ENCODE peak calls at places on chromosomes 5 and 9, in six cellular contexts. B is lower lobe of right lung, W is foreskin fibroblast, X is neural progenitor cell, Z is heart right ventricle, T is body of pancreas. N is an unnamed sample.

GRCh38 chr5:91119265-91119664 is 263.9 kb downstream of the ARRDC3 start:
- DNase-seq in T (no peak), W (peak; percentile 31), B (no peak), Z (no peak), X (peak; percentile 31), N (no peak)

GRCh38 chr9:10562581-10563343 is 50.0 kb downstream of the PTPRD start:
- DNase-seq in B (no peak), X (no peak), T (no peak), W (no peak), Z (no peak), N (no peak)

GRCh38 chr5:179558912-179559279 is 8.5 kb downstream of the RUFY1 start:
- DNase-seq in T (peak; percentile 51), X (peak; percentile 79), Z (no peak), W (peak; percentile 70), B (no peak), N (no peak)

GRCh38 chr5:121968910-121969607 is 7.3 kb downstream of the SRFBP1 start:
- DNase-seq in T (peak; percentile 26), X (no peak), W (peak; percentile 97), Z (no peak), B (no peak), N (no peak)

GRCh38 chr9:134486127-134486995 is 155.2 kb upstream of the COL5A1 start:
- DNase-seq in X (no peak), Z (no peak), W (no peak), B (no peak), T (no peak), N (no peak)

GRCh38 chr5:149614034-149614907 is 33.0 kb downstream of the ARHGEF37 start:
- DNase-seq in X (no peak), B (no peak), T (no peak), Z (no peak), W (no peak), N (no peak)

GRCh38 chr5:75744355-75744754 is 27.1 kb upstream of the POC5 start:
- DNase-seq in X (no peak), W (no peak), Z (no peak), T (no peak), B (no peak), N (no peak)

GRCh38 chr9:106962105-106962504 is 99.1 kb downstream of the ZNF462 start:
- DNase-seq in X (no peak), Z (no peak), W (no peak), T (no peak), B (no peak), N (no peak)

GRCh38 chr9:77743381-77743780 is 95.3 kb upstream of the GNA14 start:
- DNase-seq in T (no peak), Z (no peak), X (no peak), B (no peak), W (peak; percentile 59), N (no peak)

GRCh38 chr9:93713716-93714115 is 137.3 kb downstream of the PHF2 start:
- DNase-seq in W (no peak), X (no peak), Z (no peak), T (no peak), B (no peak), N (no peak)

GRCh38 chr5:76542887-76543690 is 80.1 kb downstream of the F2RL2 start:
- DNase-seq in T (peak; percentile 46), B (peak; percentile 63), Z (no peak), X (no peak), W (no peak), N (no peak)

GRCh38 chr5:83048277-83048676 is 28.9 kb downstream of the TMEM167A start:
- DNase-seq in T (no peak), Z (no peak), W (peak; percentile 25), X (no peak), B (no peak), N (no peak)

GRCh38 chr5:124670672-124671592 is 75.5 kb downstream of the ZNF608 start:
- DNase-seq in X (no peak), T (no peak), B (no peak), Z (no peak), W (no peak), N (no peak)

GRCh38 chr5:80124111-80124510 is 89.0 kb downstream of the THBS4 start:
- DNase-seq in Z (no peak), T (no peak), X (no peak), W (no peak), B (no peak), N (no peak)

GRCh38 chr5:146560205-146560812 is 44.3 kb upstream of the GPR151 start:
- DNase-seq in X (peak; percentile 28), Z (no peak), W (no peak), T (peak; percentile 9), B (no peak), N (no peak)

GRCh38 chr5:141260458-141261237 is 15.5 kb downstream of the PCDHB15 start:
- DNase-seq in X (peak; percentile 11), W (peak; percentile 4), T (no peak), B (no peak), Z (no peak), N (no peak)

GRCh38 chr5:135398855-135399837 is at the start of gene MACROH2A1:
- DNase-seq in X (peak; percentile 92), W (peak; percentile 96), B (peak; percentile 94), Z (peak; percentile 91), T (peak; percentile 89), N (peak; percentile 50)

GRCh38 chr9:93659837-93660177 is 83.4 kb downstream of the PHF2 start:
- DNase-seq in X (no peak), B (peak; percentile 30), Z (peak; percentile 3), W (no peak), T (no peak), N (no peak)

GRCh38 chr9:19812194-19812593 is 23.4 kb upstream of the SLC24A2 start:
- DNase-seq in B (no peak), T (no peak), W (no peak), X (no peak), Z (no peak), N (no peak)

GRCh38 chr9:119968837-119969707 is 599.8 kb upstream of the BRINP1 start:
- DNase-seq in Z (peak; percentile 73), W (peak; percentile 80), X (peak; percentile 88), T (peak; percentile 71), B (peak; percentile 82), N (peak; percentile 7)

GRCh38 chr5:82931110-82931509 is 146.1 kb downstream of the TMEM167A start:
- DNase-seq in T (no peak), X (no peak), W (peak; percentile 4), Z (no peak), B (no peak), N (no peak)

GRCh38 chr5:151085517-151086031 is 4.7 kb upstream of the TNIP1 start:
- DNase-seq in Z (peak; percentile 52), X (no peak), T (peak; percentile 63), W (no peak), B (peak; percentile 67), N (no peak)

GRCh38 chr9:33289501-33289900 is 815 bp upstream of the NFX1 start:
- DNase-seq in Z (peak; percentile 13), T (peak; percentile 5), W (peak; percentile 27), X (peak; percentile 7), B (peak; percentile 48), N (no peak)

GRCh38 chr9:130421802-130422276 is 22.9 kb upstream of the ASS1 start:
- DNase-seq in B (no peak), X (peak; percentile 80), T (no peak), W (peak; percentile 93), Z (no peak), N (no peak)

GRCh38 chr9:2768330-2768729 is 51.0 kb downstream of the KCNV2 start:
- DNase-seq in B (no peak), Z (no peak), X (no peak), T (no peak), W (no peak), N (no peak)

GRCh38 chr5:45408067-45408466 is 288.1 kb downstream of the HCN1 start:
- DNase-seq in B (no peak), X (no peak), Z (no peak), T (no peak), W (no peak), N (no peak)

GRCh38 chr5:135399838-135400542 is 959 bp upstream of the MACROH2A1 start:
- DNase-seq in Z (no peak), X (peak; percentile 32), W (peak; percentile 35), T (no peak), B (no peak), N (no peak)

GRCh38 chr5:156411-157072 is 34.8 kb upstream of the LRRC14B start:
- DNase-seq in T (no peak), B (no peak), Z (no peak), X (no peak), W (no peak), N (no peak)

GRCh38 chr9:14361074-14361473 is 47.1 kb upstream of the NFIB start:
- DNase-seq in B (no peak), Z (no peak), T (no peak), X (no peak), W (peak; percentile 61), N (no peak)

GRCh38 chr5:129094087-129094923 is at the start of gene ISOC1:
- DNase-seq in W (peak; percentile 98), T (peak; percentile 92), Z (peak; percentile 95), X (peak; percentile 96), B (peak; percentile 95), N (peak; percentile 60)
- TF ChIP-seq CTCF in W (no peak), T (peak; percentile 13), Z (no peak), X (peak; percentile 34), B (peak; percentile 22), N (peak; percentile 7)

GRCh38 chr5:1944408-1944807 is 61.7 kb upstream of the IRX4 start:
- DNase-seq in Z (no peak), B (no peak), X (peak; percentile 45), T (no peak), W (no peak), N (no peak)
- H3K4me3 ChIP-seq in Z (no peak overlapping the region), B (no peak overlapping the region), X (no peak overlapping the region), T (no peak overlapping the region), W (no peak overlapping the region), N (no peak overlapping the region)

DNA sequence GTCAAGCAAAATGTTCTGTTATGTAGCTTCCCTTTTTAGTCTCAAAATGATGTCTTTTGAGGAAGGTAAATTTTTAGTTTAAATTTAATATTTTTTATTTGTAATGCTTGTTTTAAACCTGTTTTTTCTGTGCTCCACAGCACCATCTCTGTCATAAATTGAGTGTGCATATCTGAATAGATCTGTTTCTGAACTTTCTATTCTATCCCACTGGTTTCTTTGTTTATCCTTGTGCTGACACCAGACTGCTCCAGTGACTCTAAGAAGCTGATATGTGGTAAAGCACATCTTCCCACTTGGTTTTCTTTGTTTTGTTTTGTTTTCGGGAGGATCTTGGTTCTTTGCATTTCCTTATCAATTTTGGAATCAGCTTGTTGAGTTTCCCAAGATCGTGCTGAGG is 7.1 kb upstream of the RNF145 start:
- DNase-seq in X (no peak), T (no peak), B (no peak), W (peak; percentile 22), Z (no peak), N (no peak)
- TF ChIP-seq CTCF in X (no peak), T (no peak), B (no peak), W (no peak), Z (no peak), N (no peak)

GRCh38 chr9:114180701-114181582 is 25.6 kb downstream of the COL27A1 start:
- DNase-seq in T (no peak), Z (no peak), X (peak; percentile 67), W (peak; percentile 64), B (peak; percentile 31), N (no peak)
- H3K4me3 ChIP-seq in T (no peak overlapping the region), Z (no peak overlapping the region), X (no peak overlapping the region), W (no peak overlapping the region), B (no peak overlapping the region), N (no peak overlapping the region)

DNA sequence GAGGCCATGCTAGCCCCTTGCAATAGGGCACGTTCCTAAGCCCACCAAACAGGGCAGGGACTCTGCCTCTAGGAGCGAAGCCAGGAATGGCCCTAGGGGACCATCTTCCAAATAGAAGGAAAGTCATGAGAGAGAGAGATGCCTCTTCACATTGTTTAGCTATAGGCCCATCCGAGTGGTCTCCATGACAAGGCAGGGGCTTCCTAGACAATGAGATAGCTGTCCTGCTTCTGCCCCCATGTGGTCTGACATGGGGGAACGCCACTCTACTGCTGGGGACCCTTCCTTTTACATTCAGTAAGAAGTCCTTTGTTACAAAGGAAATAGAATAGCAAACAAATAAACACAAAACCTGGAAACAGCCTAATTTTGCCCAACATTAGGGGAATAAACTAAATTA is 17.9 kb upstream of the KIF4B start:
- DNase-seq in W (no peak), B (no peak), X (peak; percentile 58), Z (no peak), T (no peak), N (no peak)
- TF ChIP-seq CTCF in W (no peak), B (no peak), X (peak; percentile 61), Z (no peak), T (no peak), N (peak; percentile 12)

N was measured in GM12864.